ENCODE peak calls at places on chromosomes 13 and 19, in eight cellular contexts. T is uterus; S is heart left ventricle; R is mucosa of descending colon; A is CD8-positive, alpha-beta T cell; L is NB4; M is cardiac fibroblast; F is pancreas. Y is an unnamed sample.

GRCh38 chr13:32902898-32903297 is 113.3 kb upstream of the KL start:
- DNase-seq in A (no peak), S (peak), T (peak), R (peak), F (peak), M (peak), L (no peak), Y (peak)

GRCh38 chr19:3146677-3147100 is 10.9 kb downstream of the GNA15 start:
- DNase-seq in T (no peak), L (peak), F (peak), S (no peak), R (peak), A (peak), M (no peak), Y (no peak)

GRCh38 chr19:33819875-33820781 is 23.5 kb downstream of the KCTD15 start:
- DNase-seq in S (peak), F (peak), M (peak), A (peak), L (peak), T (peak), R (peak), Y (peak)

GRCh38 chr19:41698746-41699230 is 9.6 kb upstream of the CEACAM5 start:
- DNase-seq in M (no peak), L (peak), A (no peak), F (no peak), R (no peak), S (no peak), T (no peak), Y (no peak)

GRCh38 chr19:31344403-31344802 is 4.8 kb downstream of the TSHZ3 start:
- DNase-seq in M (no peak), F (no peak), S (no peak), L (no peak), R (no peak), A (no peak), T (no peak), Y (peak)

GRCh38 chr13:112252744-112253590 is 123.2 kb upstream of the SPACA7 start:
- DNase-seq in R (no peak), S (no peak), A (no peak), L (no peak), T (no peak), M (no peak), F (no peak), Y (no peak)

GRCh38 chr19:4373601-4374441 is 26.5 kb downstream of the SH3GL1 start:
- DNase-seq in T (peak), R (no peak), M (peak), A (no peak), L (peak), F (peak), S (peak), Y (peak)

GRCh38 chr19:49224856-49225255 is 67.3 kb downstream of the TRPM4 start:
- DNase-seq in M (peak), R (peak), F (peak), A (no peak), L (peak), S (peak), T (no peak), Y (peak)

GRCh38 chr13:27917121-27917947 is 2.5 kb upstream of the PDX1 start:
- DNase-seq in M (no peak), R (peak), F (no peak), A (no peak), S (no peak), T (no peak), L (peak), Y (no peak)

GRCh38 chr19:42113641-42114348 is 18.5 kb downstream of the POU2F2 start:
- DNase-seq in L (peak), T (no peak), F (no peak), A (no peak), R (no peak), M (peak), S (no peak), Y (no peak)

GRCh38 chr19:35155441-35155840 is 906 bp downstream of the FXYD5 start:
- DNase-seq in R (peak), A (no peak), F (no peak), T (no peak), L (no peak), S (no peak), M (no peak), Y (no peak)

GRCh38 chr19:18520848-18521691 is 800 bp downstream of the ELL start:
- DNase-seq in T (peak), R (peak), S (peak), M (no peak), F (peak), L (peak), A (no peak), Y (peak)

GRCh38 chr19:52464798-52465470 is 11.6 kb downstream of the ZNF578 start:
- DNase-seq in L (peak), F (no peak), A (no peak), T (no peak), M (no peak), S (no peak), R (no peak), Y (no peak)

GRCh38 chr13:68551701-68552522 is 1321.8 kb upstream of the PCDH9 start:
- DNase-seq in R (no peak), T (no peak), S (no peak), A (no peak), L (no peak), F (no peak), M (no peak), Y (no peak)

GRCh38 chr13:19791953-19792537 is 9.3 kb upstream of the PSPC1 start:
- DNase-seq in R (no peak), A (no peak), T (no peak), L (no peak), S (no peak), M (no peak), F (no peak), Y (no peak)

GRCh38 chr19:45304141-45304926 is 18.3 kb downstream of the CKM start:
- DNase-seq in F (no peak), S (no peak), L (no peak), A (no peak), M (no peak), T (no peak), R (no peak), Y (no peak)

GRCh38 chr13:67402546-67402945 is 172.4 kb upstream of the PCDH9 start:
- DNase-seq in S (no peak), L (no peak), F (no peak), A (no peak), R (no peak), M (no peak), T (no peak), Y (no peak)

GRCh38 chr19:7851623-7852500 is 21.8 kb downstream of the EVI5L start:
- DNase-seq in F (peak), T (no peak), M (no peak), S (no peak), L (no peak), A (no peak), R (no peak), Y (no peak)

GRCh38 chr13:97030705-97031452 is 36.6 kb upstream of the OXGR1 start:
- DNase-seq in M (peak), A (no peak), R (no peak), T (no peak), S (no peak), F (no peak), L (peak), Y (no peak)

GRCh38 chr13:69857188-69857821 is 250.3 kb upstream of the ATXN8OS start:
- DNase-seq in M (peak), L (peak), A (no peak), R (no peak), S (no peak), T (no peak), F (no peak), Y (no peak)

GRCh38 chr13:112714366-112714765 is 24.5 kb downstream of the ATP11A start:
- DNase-seq in T (no peak), S (no peak), L (no peak), R (no peak), F (no peak), M (no peak), A (no peak), Y (no peak)

GRCh38 chr19:43468354-43469159 is 3.1 kb upstream of the LYPD3 start:
- DNase-seq in S (no peak), F (no peak), M (no peak), L (no peak), R (no peak), A (peak), T (no peak), Y (no peak)

GRCh38 chr19:10010247-10010691 is at the start of gene COL5A3:
- DNase-seq in S (peak), T (peak), L (no peak), A (no peak), F (no peak), M (peak), R (peak), Y (peak)

GRCh38 chr13:106490887-106491321 is 44.6 kb downstream of the EFNB2 start:
- DNase-seq in L (no peak), S (no peak), F (no peak), M (no peak), T (no peak), A (peak), R (no peak), Y (no peak)

GRCh38 chr19:28350673-28351072 is 862.3 kb downstream of the UQCRFS1 start:
- DNase-seq in R (no peak), L (no peak), S (no peak), T (no peak), A (no peak), F (no peak), M (no peak), Y (no peak)
- H3K4me3 ChIP-seq in R (no peak), L (no peak), S (no peak), T (no peak), A (no peak), F (no peak), M (no peak), Y (no peak)

GRCh38 chr13:36129539-36129938 is 1.6 kb downstream of the DCLK1 start:
- DNase-seq in S (no peak), M (no peak), L (no peak), R (no peak), T (no peak), A (no peak), F (no peak), Y (no peak)
- H3K4me3 ChIP-seq in S (no peak), M (no peak), L (no peak), R (no peak), T (no peak), A (no peak), F (no peak), Y (no peak)

GRCh38 chr13:75410207-75410606 is 71.8 kb downstream of the TBC1D4 start:
- DNase-seq in S (no peak), L (no peak), M (no peak), R (no peak), T (no peak), F (no peak), A (no peak), Y (no peak)

GRCh38 chr13:75405976-75406703 is 75.8 kb downstream of the TBC1D4 start:
- DNase-seq in R (no peak), S (no peak), M (peak), L (no peak), T (no peak), F (no peak), A (no peak), Y (no peak)

GRCh38 chr13:75404721-75405120 is 77.2 kb downstream of the TBC1D4 start:
- DNase-seq in A (no peak), M (no peak), L (no peak), F (no peak), R (no peak), S (no peak), T (no peak), Y (no peak)

GRCh38 chr13:75407473-75407872 is 74.5 kb downstream of the TBC1D4 start:
- DNase-seq in L (no peak), R (no peak), F (peak), S (no peak), M (no peak), T (no peak), A (no peak), Y (no peak)

GRCh38 chr13:75407998-75408397 is 74.0 kb downstream of the TBC1D4 start:
- DNase-seq in T (no peak), S (no peak), L (no peak), A (no peak), R (no peak), M (no peak), F (no peak), Y (no peak)
- H3K4me3 ChIP-seq in T (no peak), S (no peak), L (no peak), A (no peak), R (no peak), M (no peak), F (no peak), Y (no peak)

GRCh38 chr19:383040-383439 is 25.9 kb downstream of the C2CD4C start:
- DNase-seq in T (no peak), A (no peak), L (no peak), M (no peak), R (no peak), F (no peak), S (no peak), Y (no peak)
- H3K4me3 ChIP-seq in T (no peak), A (no peak), L (no peak), M (no peak), R (no peak), F (no peak), S (no peak), Y (no peak)

DNA sequence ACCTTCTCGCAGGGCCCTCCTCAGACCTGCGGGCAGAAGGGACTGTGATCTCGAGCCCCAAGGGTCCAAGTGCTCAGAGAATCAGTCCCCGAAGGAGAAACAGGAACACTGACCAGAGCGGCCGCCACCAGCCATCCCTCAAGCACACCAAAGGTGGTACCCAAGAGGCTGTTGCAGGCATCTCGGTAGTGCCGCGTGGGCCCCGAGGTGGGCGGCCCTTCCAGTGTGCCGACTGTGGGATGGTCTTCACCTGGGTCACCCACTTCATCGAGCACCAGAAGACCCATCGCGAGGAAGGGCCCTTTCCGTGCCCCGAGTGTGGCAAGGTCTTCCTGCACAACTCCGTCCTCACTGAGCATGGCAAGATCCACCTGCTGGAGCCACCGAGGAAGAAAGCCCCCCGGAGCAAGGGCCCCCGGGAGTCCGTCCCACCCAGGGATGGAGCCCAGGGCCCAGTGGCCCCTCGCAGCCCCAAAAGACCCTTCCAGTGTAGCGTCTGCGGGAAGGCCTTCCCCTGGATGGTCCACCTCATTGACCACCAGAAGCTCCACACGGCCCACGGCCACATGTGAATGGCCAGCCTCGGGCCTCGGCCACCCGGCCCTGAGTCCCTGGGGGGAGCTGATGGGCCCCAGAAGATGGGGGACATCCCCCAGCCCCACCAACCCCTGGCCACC is 5.5 kb upstream of the ZNF135 start:
- DNase-seq in S (no peak), T (no peak), F (no peak), A (no peak), L (no peak), M (no peak), R (no peak), Y (no peak)
- H3K4me3 ChIP-seq in S (no peak), T (no peak), F (no peak), A (no peak), L (no peak), M (no peak), R (no peak), Y (no peak)

DNA sequence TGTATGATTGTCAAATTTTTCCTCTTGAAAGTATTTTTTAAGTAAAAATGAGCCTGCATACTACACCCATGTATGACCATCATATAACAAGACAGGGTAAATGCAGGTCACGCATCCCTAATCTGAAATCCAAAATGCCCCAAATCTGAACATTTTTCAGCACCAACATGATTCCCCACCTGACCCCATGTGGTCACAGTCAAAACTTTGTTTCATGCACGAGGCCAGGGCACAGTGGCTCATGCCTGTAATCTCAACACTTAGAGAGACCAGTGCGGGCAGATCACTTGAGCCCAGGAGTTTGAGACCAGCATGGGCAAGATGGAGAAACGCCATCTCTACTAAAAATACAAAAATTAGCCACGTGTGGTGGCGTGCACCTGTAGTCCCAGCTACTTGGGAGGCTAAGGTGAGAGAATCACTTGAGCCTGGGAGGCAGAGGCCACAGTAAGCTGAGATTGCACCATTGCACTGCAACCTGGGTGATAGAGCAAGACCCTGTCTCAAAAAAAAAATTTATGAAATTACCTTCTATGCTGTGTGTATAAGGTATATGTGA is 63.7 kb upstream of the NPAS1 start:
- DNase-seq in M (no peak), T (no peak), S (no peak), F (no peak), L (no peak), R (no peak), A (no peak), Y (no peak)
- H3K4me3 ChIP-seq in M (no peak), T (no peak), S (no peak), F (no peak), L (peak), R (no peak), A (no peak), Y (no peak)

GRCh38 chr19:5978606-5979552 is 939 bp upstream of the RANBP3 start:
- DNase-seq in M (no peak), A (no peak), T (no peak), S (no peak), R (no peak), L (peak), F (no peak), Y (no peak)
- H3K4me3 ChIP-seq in M (peak), A (peak), T (peak), S (peak), R (peak), L (peak), F (peak), Y (peak)

GRCh38 chr19:2040647-2041435 is 10.2 kb downstream of the MKNK2 start:
- DNase-seq in L (no peak), T (peak), R (peak), M (no peak), A (no peak), S (no peak), F (peak), Y (peak)

GRCh38 chr19:2041436-2041685 is 9.7 kb downstream of the MKNK2 start:
- DNase-seq in T (no peak), F (no peak), M (no peak), L (no peak), A (no peak), R (no peak), S (no peak), Y (no peak)

GRCh38 chr19:2042485-2043268 is 8.4 kb downstream of the MKNK2 start:
- DNase-seq in F (peak), T (peak), M (no peak), L (no peak), R (peak), A (no peak), S (no peak), Y (peak)

GRCh38 chr19:2043269-2043641 is 7.8 kb downstream of the MKNK2 start:
- DNase-seq in L (no peak), S (no peak), F (peak), T (peak), M (no peak), R (peak), A (no peak), Y (no peak)

GRCh38 chr19:2041686-2042484 is 9.2 kb downstream of the MKNK2 start:
- DNase-seq in M (peak), R (peak), L (peak), A (peak), S (peak), T (peak), F (peak), Y (peak)
- H3K4me3 ChIP-seq in M (no peak), R (peak), L (no peak), A (peak), S (peak), T (no peak), F (no peak), Y (no peak)

GRCh38 chr19:46351241-46352041 is 4.6 kb downstream of the PPP5C start:
- DNase-seq in S (no peak), L (peak), R (peak), M (peak), A (no peak), T (peak), F (peak), Y (peak)
- H3K4me3 ChIP-seq in S (no peak), L (peak), R (no peak), M (no peak), A (peak), T (no peak), F (no peak), Y (no peak)

DNA sequence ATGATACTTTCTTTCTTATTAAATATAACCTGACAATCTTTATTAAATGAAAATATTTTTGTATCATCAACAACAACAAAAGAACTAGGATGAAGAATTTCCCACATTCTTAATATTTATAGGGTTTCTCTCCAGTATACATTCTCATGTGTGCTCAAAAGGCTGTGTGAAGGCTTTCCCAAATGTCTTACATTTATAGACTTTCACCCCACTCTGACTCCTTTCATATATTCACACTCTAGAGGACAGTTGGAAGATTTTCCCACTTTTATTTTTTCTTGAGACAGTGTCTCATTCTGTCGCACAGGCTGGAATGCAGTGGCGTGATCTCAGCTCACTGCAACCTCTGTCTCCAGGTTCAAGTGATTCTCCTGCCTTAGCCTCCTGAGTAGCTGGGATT is 22.4 kb downstream of the ZNF14 start:
- DNase-seq in T (no peak), S (no peak), R (no peak), F (no peak), M (no peak), L (no peak), A (no peak), Y (no peak)
- H3K4me3 ChIP-seq in T (no peak), S (no peak), R (no peak), F (no peak), M (no peak), L (no peak), A (no peak), Y (no peak)